ENCODE peak calls at places on chromosome 15, in eight cellular contexts. B is tibial artery, N is left lung, K is K562, Q is left ventricle myocardium inferior, U is A549, P is body of pancreas, G is H9. E is an unnamed sample.

GRCh38 chr15:83709246-83709645 is 55.3 kb downstream of the ADAMTSL3 start:
- DNase-seq in P (no peak), Q (no peak), U (no peak), N (no peak), B (no peak), G (no peak), K (no peak), E (no peak)

GRCh38 chr15:52804526-52805081 is 14.5 kb upstream of the ONECUT1 start:
- DNase-seq in K (no peak), N (no peak), Q (no peak), B (no peak), P (no peak), G (peak; percentile 82), U (no peak), E (no peak)

GRCh38 chr15:92322566-92323355 is 70.9 kb upstream of the ST8SIA2 start:
- DNase-seq in G (no peak), N (no peak), K (no peak), Q (no peak), P (no peak), U (no peak), B (no peak), E (no peak)

GRCh38 chr15:75647370-75648155 is at the start of gene SNX33:
- DNase-seq in N (peak; percentile 95), B (peak; percentile 75), P (peak; percentile 88), U (peak; percentile 81), Q (peak; percentile 85), K (peak; percentile 83), G (peak; percentile 90), E (peak; percentile 88)

GRCh38 chr15:68210821-68211655 is 5.9 kb upstream of the CALML4 start:
- DNase-seq in B (peak; percentile 45), K (peak; percentile 61), U (peak; percentile 42), P (peak; percentile 61), Q (peak; percentile 63), N (peak; percentile 90), G (peak; percentile 83), E (peak; percentile 78)

GRCh38 chr15:42971830-42972229 is 51.3 kb upstream of the TTBK2 start:
- DNase-seq in U (no peak), P (no peak), B (no peak), K (no peak), Q (no peak), N (no peak), G (no peak), E (no peak)

GRCh38 chr15:53130943-53131342 is 340.8 kb upstream of the ONECUT1 start:
- DNase-seq in K (no peak), B (no peak), N (no peak), Q (no peak), U (no peak), P (no peak), G (no peak), E (no peak)

GRCh38 chr15:52154896-52155865 is 36.0 kb downstream of the GNB5 start:
- DNase-seq in K (no peak), N (no peak), U (no peak), Q (no peak), B (no peak), G (no peak), P (no peak), E (no peak)

GRCh38 chr15:59371458-59372351 is 966 bp downstream of the MYO1E start:
- DNase-seq in N (peak; percentile 87), P (peak; percentile 68), B (peak; percentile 33), G (no peak), K (no peak), U (no peak), Q (peak; percentile 22), E (no peak)

GRCh38 chr15:46280753-46281521 is 646.1 kb downstream of the SQOR start:
- DNase-seq in G (peak; percentile 43), K (no peak), N (no peak), Q (no peak), B (no peak), U (no peak), P (no peak), E (peak; percentile 42)

GRCh38 chr15:72285927-72286516 is 13.7 kb upstream of the PARP6 start:
- DNase-seq in P (peak; percentile 67), G (peak; percentile 72), K (peak; percentile 64), U (peak; percentile 72), N (peak; percentile 85), B (no peak), Q (peak; percentile 25), E (peak; percentile 55)

GRCh38 chr15:42577514-42578031 is 2.2 kb downstream of the STARD9 start:
- DNase-seq in U (no peak), B (no peak), N (no peak), Q (no peak), K (no peak), P (no peak), G (no peak), E (no peak)

GRCh38 chr15:57500979-57501576 is 90.6 kb upstream of the MYZAP start:
- DNase-seq in N (no peak), P (no peak), K (no peak), Q (no peak), B (no peak), U (peak; percentile 19), G (no peak), E (no peak)

GRCh38 chr15:100438570-100438969 is 90.2 kb downstream of the CERS3 start:
- DNase-seq in N (no peak), G (no peak), Q (peak; percentile 78), P (peak; percentile 41), B (peak; percentile 55), K (peak; percentile 30), U (no peak), E (peak; percentile 82)

GRCh38 chr15:90036806-90037509 is 35.8 kb downstream of the ZNF710 start:
- DNase-seq in B (no peak), G (no peak), K (no peak), N (no peak), U (no peak), Q (no peak), P (no peak), E (no peak)

GRCh38 chr15:55407631-55407948 is 569 bp downstream of the CCPG1 start:
- DNase-seq in G (no peak), P (no peak), U (peak; percentile 75), B (no peak), Q (no peak), K (no peak), N (no peak), E (no peak)

GRCh38 chr15:35445891-35446290 is 100.1 kb downstream of the DPH6 start:
- DNase-seq in B (no peak), G (no peak), P (no peak), Q (no peak), K (no peak), N (no peak), U (no peak), E (no peak)

GRCh38 chr15:45689616-45690015 is 54.8 kb downstream of the SQOR start:
- DNase-seq in N (no peak), G (no peak), U (no peak), B (no peak), Q (no peak), K (no peak), P (no peak), E (no peak)

GRCh38 chr15:74311734-74312444 is 55.6 kb downstream of the CYP11A1 start:
- DNase-seq in U (peak; percentile 34), P (no peak), B (no peak), G (peak; percentile 66), K (peak; percentile 84), N (no peak), Q (no peak), E (peak; percentile 43)

GRCh38 chr15:77844798-77845446 is 212.2 kb upstream of the LINGO1 start:
- DNase-seq in P (no peak), N (no peak), B (no peak), Q (no peak), U (no peak), G (no peak), K (no peak), E (no peak)

GRCh38 chr15:95254263-95254662 is 1022.9 kb downstream of the MCTP2 start:
- DNase-seq in B (no peak), K (no peak), Q (no peak), N (no peak), P (no peak), G (no peak), U (no peak), E (peak; percentile 44)

GRCh38 chr15:74983725-74984231 is 11.6 kb upstream of the SCAMP5 start:
- DNase-seq in U (peak; percentile 40), Q (no peak), G (no peak), N (no peak), P (no peak), B (no peak), K (no peak), E (no peak)

GRCh38 chr15:27097506-27097905 is 126.5 kb downstream of the GABRG3 start:
- DNase-seq in U (no peak), B (no peak), K (no peak), G (no peak), N (no peak), P (no peak), Q (no peak), E (no peak)

GRCh38 chr15:33156021-33156420 is 38.5 kb downstream of the FMN1 start:
- DNase-seq in N (no peak), Q (no peak), K (no peak), U (no peak), P (no peak), B (no peak), G (no peak), E (no peak)

GRCh38 chr15:25173241-25174028 is 218.6 kb downstream of the SNRPN start:
- DNase-seq in N (peak; percentile 23), K (no peak), U (no peak), B (peak; percentile 9), P (peak; percentile 3), G (peak; percentile 7), Q (no peak), E (no peak)

GRCh38 chr15:49151831-49152230 is 3.6 kb downstream of the COPS2 start:
- DNase-seq in P (no peak), G (no peak), N (no peak), Q (no peak), B (no peak), K (no peak), U (no peak), E (no peak)

GRCh38 chr15:99504071-99504822 is 61.5 kb upstream of the MEF2A start:
- DNase-seq in G (no peak), K (no peak), N (no peak), Q (no peak), P (no peak), U (no peak), B (no peak), E (no peak)

GRCh38 chr15:31268911-31269784 is 57.5 kb upstream of the KLF13 start:
- DNase-seq in P (no peak), K (no peak), G (no peak), Q (no peak), U (no peak), N (no peak), B (peak; percentile 3), E (peak; percentile 95)
- H3K27ac ChIP-seq in P (no peak overlapping the region), K (no peak overlapping the region), G (no peak overlapping the region), Q (no peak overlapping the region), U (no peak overlapping the region), N (peak overlapping the region; percentile 85), B (no peak overlapping the region), E (peak overlapping the region; percentile 31)

GRCh38 chr15:81357178-81357686 is 16.8 kb downstream of the TMC3 start:
- DNase-seq in U (peak; percentile 20), Q (no peak), N (no peak), P (no peak), B (no peak), K (peak; percentile 47), G (no peak), E (no peak)
- TF ChIP-seq CTCF in U (no peak), Q (no peak), N (no peak), P (no peak), B (no peak), K (peak; percentile 23), G (peak; percentile 38), E (no peak)

GRCh38 chr15:40006646-40007045 is 32.3 kb downstream of the SRP14 start:
- DNase-seq in K (no peak), U (no peak), B (no peak), Q (no peak), N (no peak), P (no peak), G (no peak), E (no peak)
- H3K27ac ChIP-seq in K (no peak overlapping the region), U (no peak overlapping the region), B (no peak overlapping the region), Q (no peak overlapping the region), N (no peak overlapping the region), P (no peak overlapping the region), G (no peak overlapping the region), E (no peak overlapping the region)

GRCh38 chr15:80087104-80087503 is 27.6 kb downstream of the ZFAND6 start:
- DNase-seq in P (no peak), G (no peak), N (no peak), U (no peak), Q (no peak), K (no peak), B (no peak), E (no peak)
- TF ChIP-seq CTCF in P (peak; percentile 7), G (peak; percentile 47), N (no peak), U (peak; percentile 10), Q (peak; percentile 11), K (no peak), B (no peak), E (peak; percentile 9)

E was measured in cardiac muscle cell.